ENCODE peak calls at places on chromosome 10, in eight cellular contexts. One of them, this sample, is unnamed.

GRCh38 chr10:100827819-100828743 is 82.7 kb downstream of the PAX2 start:
- DNase-seq in endothelial cell of umbilical vein: no peak
- DNase-seq in IMR-90: no peak
- DNase-seq in HepG2: no peak
- DNase-seq in esophagus squamous epithelium: no peak
- DNase-seq in gastrocnemius medialis: no peak
- DNase-seq in thyroid gland: peak
- DNase-seq in H1: no peak
- DNase-seq in this sample: no peak

GRCh38 chr10:63465293-63466167 is at the start of gene JMJD1C:
- DNase-seq in gastrocnemius medialis: peak
- DNase-seq in esophagus squamous epithelium: peak
- DNase-seq in IMR-90: peak
- DNase-seq in HepG2: peak
- DNase-seq in endothelial cell of umbilical vein: peak
- DNase-seq in H1: peak
- DNase-seq in thyroid gland: peak
- DNase-seq in this sample: peak

GRCh38 chr10:113006656-113007342 is 56.8 kb downstream of the TCF7L2 start:
- DNase-seq in IMR-90: no peak
- DNase-seq in thyroid gland: no peak
- DNase-seq in endothelial cell of umbilical vein: no peak
- DNase-seq in esophagus squamous epithelium: no peak
- DNase-seq in H1: no peak
- DNase-seq in gastrocnemius medialis: no peak
- DNase-seq in HepG2: no peak
- DNase-seq in this sample: no peak

GRCh38 chr10:77090381-77091356 is 546.9 kb downstream of the KCNMA1 start:
- DNase-seq in thyroid gland: no peak
- DNase-seq in endothelial cell of umbilical vein: no peak
- DNase-seq in esophagus squamous epithelium: no peak
- DNase-seq in IMR-90: no peak
- DNase-seq in H1: no peak
- DNase-seq in gastrocnemius medialis: no peak
- DNase-seq in HepG2: no peak
- DNase-seq in this sample: no peak

GRCh38 chr10:10499839-10500238 is 517.8 kb upstream of the CELF2 start:
- DNase-seq in thyroid gland: no peak
- DNase-seq in endothelial cell of umbilical vein: peak
- DNase-seq in gastrocnemius medialis: no peak
- DNase-seq in esophagus squamous epithelium: no peak
- DNase-seq in H1: no peak
- DNase-seq in HepG2: no peak
- DNase-seq in IMR-90: peak
- DNase-seq in this sample: no peak

GRCh38 chr10:124961248-124961570 is 19.3 kb downstream of the ZRANB1 start:
- DNase-seq in thyroid gland: no peak
- DNase-seq in endothelial cell of umbilical vein: no peak
- DNase-seq in gastrocnemius medialis: no peak
- DNase-seq in IMR-90: peak
- DNase-seq in HepG2: no peak
- DNase-seq in H1: no peak
- DNase-seq in esophagus squamous epithelium: no peak
- DNase-seq in this sample: no peak

GRCh38 chr10:80321183-80321582 is 31.7 kb upstream of the MAT1A start:
- DNase-seq in H1: no peak
- DNase-seq in esophagus squamous epithelium: no peak
- DNase-seq in gastrocnemius medialis: no peak
- DNase-seq in thyroid gland: no peak
- DNase-seq in IMR-90: no peak
- DNase-seq in HepG2: no peak
- DNase-seq in endothelial cell of umbilical vein: no peak
- DNase-seq in this sample: no peak

GRCh38 chr10:43043773-43044394 is 33.0 kb upstream of the RET start:
- DNase-seq in esophagus squamous epithelium: no peak
- DNase-seq in H1: no peak
- DNase-seq in IMR-90: no peak
- DNase-seq in thyroid gland: no peak
- DNase-seq in gastrocnemius medialis: peak
- DNase-seq in HepG2: no peak
- DNase-seq in endothelial cell of umbilical vein: no peak
- DNase-seq in this sample: peak

GRCh38 chr10:70579234-70580002 is 23.1 kb downstream of the PRF1 start:
- DNase-seq in HepG2: no peak
- DNase-seq in esophagus squamous epithelium: no peak
- DNase-seq in gastrocnemius medialis: no peak
- DNase-seq in H1: no peak
- DNase-seq in endothelial cell of umbilical vein: no peak
- DNase-seq in thyroid gland: no peak
- DNase-seq in IMR-90: no peak
- DNase-seq in this sample: no peak

GRCh38 chr10:100184426-100185219 is 1.2 kb downstream of the ERLIN1 start:
- DNase-seq in HepG2: peak
- DNase-seq in gastrocnemius medialis: no peak
- DNase-seq in thyroid gland: no peak
- DNase-seq in H1: no peak
- DNase-seq in IMR-90: peak
- DNase-seq in endothelial cell of umbilical vein: peak
- DNase-seq in esophagus squamous epithelium: no peak
- DNase-seq in this sample: no peak

GRCh38 chr10:127990846-127991542 is 84.1 kb downstream of the PTPRE start:
- DNase-seq in thyroid gland: no peak
- DNase-seq in esophagus squamous epithelium: no peak
- DNase-seq in gastrocnemius medialis: no peak
- DNase-seq in IMR-90: peak
- DNase-seq in HepG2: no peak
- DNase-seq in H1: no peak
- DNase-seq in endothelial cell of umbilical vein: peak
- DNase-seq in this sample: no peak

GRCh38 chr10:11230706-11231105 is 213.0 kb downstream of the CELF2 start:
- DNase-seq in endothelial cell of umbilical vein: no peak
- DNase-seq in H1: no peak
- DNase-seq in esophagus squamous epithelium: no peak
- DNase-seq in thyroid gland: no peak
- DNase-seq in gastrocnemius medialis: no peak
- DNase-seq in HepG2: no peak
- DNase-seq in IMR-90: no peak
- DNase-seq in this sample: no peak

GRCh38 chr10:3926675-3927525 is 141.9 kb upstream of the KLF6 start:
- DNase-seq in H1: no peak
- DNase-seq in endothelial cell of umbilical vein: no peak
- DNase-seq in gastrocnemius medialis: no peak
- DNase-seq in HepG2: no peak
- DNase-seq in thyroid gland: no peak
- DNase-seq in esophagus squamous epithelium: no peak
- DNase-seq in IMR-90: peak
- DNase-seq in this sample: peak

GRCh38 chr10:103765981-103766380 is 89.4 kb downstream of the SH3PXD2A start:
- DNase-seq in thyroid gland: peak
- DNase-seq in IMR-90: peak
- DNase-seq in endothelial cell of umbilical vein: no peak
- DNase-seq in H1: no peak
- DNase-seq in gastrocnemius medialis: peak
- DNase-seq in esophagus squamous epithelium: no peak
- DNase-seq in HepG2: no peak
- DNase-seq in this sample: no peak

GRCh38 chr10:69567920-69568319 is 5.3 kb downstream of the NEUROG3 start:
- DNase-seq in HepG2: peak
- DNase-seq in endothelial cell of umbilical vein: peak
- DNase-seq in IMR-90: peak
- DNase-seq in esophagus squamous epithelium: no peak
- DNase-seq in thyroid gland: peak
- DNase-seq in H1: no peak
- DNase-seq in gastrocnemius medialis: no peak
- DNase-seq in this sample: peak

GRCh38 chr10:76309744-76310441 is 878.5 kb downstream of the LRMDA start:
- DNase-seq in esophagus squamous epithelium: no peak
- DNase-seq in H1: no peak
- DNase-seq in endothelial cell of umbilical vein: peak
- DNase-seq in thyroid gland: no peak
- DNase-seq in gastrocnemius medialis: no peak
- DNase-seq in HepG2: no peak
- DNase-seq in IMR-90: peak
- DNase-seq in this sample: no peak

GRCh38 chr10:17622061-17622460 is 4.9 kb upstream of the HACD1 start:
- DNase-seq in esophagus squamous epithelium: no peak
- DNase-seq in IMR-90: peak
- DNase-seq in gastrocnemius medialis: no peak
- DNase-seq in endothelial cell of umbilical vein: no peak
- DNase-seq in thyroid gland: no peak
- DNase-seq in HepG2: no peak
- DNase-seq in H1: no peak
- DNase-seq in this sample: no peak

GRCh38 chr10:17616403-17617030 is 657 bp downstream of the HACD1 start:
- DNase-seq in thyroid gland: peak
- DNase-seq in HepG2: peak
- DNase-seq in IMR-90: peak
- DNase-seq in H1: peak
- DNase-seq in endothelial cell of umbilical vein: peak
- DNase-seq in gastrocnemius medialis: peak
- DNase-seq in esophagus squamous epithelium: no peak
- DNase-seq in this sample: peak

DNA sequence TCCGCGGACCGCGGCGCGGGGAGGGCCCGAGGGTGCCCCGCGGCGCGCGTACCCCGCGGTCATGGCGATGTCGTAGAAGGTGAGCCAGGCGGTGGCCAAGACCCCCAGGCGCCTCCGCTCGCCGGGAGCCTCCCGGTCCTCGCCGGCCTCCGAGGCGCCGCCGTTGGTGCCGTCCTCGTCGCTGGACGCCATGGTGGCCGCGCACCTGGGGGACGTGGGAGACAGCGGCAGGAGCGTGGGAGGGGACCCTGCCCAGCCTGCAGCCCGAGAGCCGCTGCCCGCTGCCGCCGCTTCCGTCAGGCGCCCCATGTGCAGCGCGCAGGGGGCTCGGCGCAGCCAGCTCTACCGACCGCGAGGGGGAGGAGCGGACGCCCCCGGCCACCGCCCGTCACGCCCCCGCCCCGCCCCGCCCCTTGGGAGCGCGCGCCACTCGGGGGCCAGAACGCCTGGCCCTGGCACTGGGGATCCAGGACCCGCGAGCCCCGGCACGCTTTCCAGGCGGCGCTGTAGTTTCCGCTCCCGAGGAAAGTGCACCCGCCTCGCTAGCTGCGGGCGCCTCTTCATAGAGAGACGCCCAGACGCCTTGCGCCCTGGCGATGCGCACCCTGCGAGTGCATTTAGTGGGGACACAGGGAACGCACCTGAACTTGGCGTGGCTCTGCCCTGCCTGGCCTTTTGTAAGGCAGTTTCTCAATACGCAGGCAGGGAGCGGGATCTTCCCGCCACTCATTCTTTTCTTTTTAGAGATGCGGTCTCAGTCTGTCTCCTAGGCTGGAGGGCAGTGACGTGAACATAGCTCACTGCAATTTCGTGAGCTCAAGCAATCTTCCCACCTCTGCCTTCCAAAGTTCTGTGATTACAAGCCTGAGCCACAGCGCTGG is at the start of gene HACD1:
- DNase-seq in endothelial cell of umbilical vein: peak
- DNase-seq in thyroid gland: peak
- DNase-seq in gastrocnemius medialis: peak
- DNase-seq in H1: peak
- DNase-seq in esophagus squamous epithelium: no peak
- DNase-seq in IMR-90: peak
- DNase-seq in HepG2: peak
- DNase-seq in this sample: peak
- TF ChIP-seq POLR2A in endothelial cell of umbilical vein: peak
- TF ChIP-seq POLR2A in thyroid gland: no peak
- TF ChIP-seq POLR2A in gastrocnemius medialis: peak
- TF ChIP-seq POLR2A in H1: peak
- TF ChIP-seq POLR2A in esophagus squamous epithelium: peak
- TF ChIP-seq POLR2A in IMR-90: peak
- TF ChIP-seq POLR2A in HepG2: peak
- TF ChIP-seq POLR2A in this sample: no peak

GRCh38 chr10:52533986-52534385 is 219.9 kb downstream of the DKK1 start:
- DNase-seq in H1: no peak
- DNase-seq in IMR-90: peak
- DNase-seq in esophagus squamous epithelium: no peak
- DNase-seq in gastrocnemius medialis: no peak
- DNase-seq in endothelial cell of umbilical vein: no peak
- DNase-seq in HepG2: no peak
- DNase-seq in thyroid gland: no peak
- DNase-seq in this sample: no peak

GRCh38 chr10:52532650-52533290 is 218.7 kb downstream of the DKK1 start:
- DNase-seq in H1: no peak
- DNase-seq in endothelial cell of umbilical vein: no peak
- DNase-seq in gastrocnemius medialis: no peak
- DNase-seq in esophagus squamous epithelium: no peak
- DNase-seq in thyroid gland: no peak
- DNase-seq in IMR-90: no peak
- DNase-seq in HepG2: no peak
- DNase-seq in this sample: no peak
- H3K4me3 ChIP-seq in H1: no peak
- H3K4me3 ChIP-seq in endothelial cell of umbilical vein: no peak
- H3K4me3 ChIP-seq in gastrocnemius medialis: no peak
- H3K4me3 ChIP-seq in esophagus squamous epithelium: no peak
- H3K4me3 ChIP-seq in thyroid gland: no peak
- H3K4me3 ChIP-seq in IMR-90: no peak
- H3K4me3 ChIP-seq in HepG2: no peak
- H3K4me3 ChIP-seq in this sample: no peak

GRCh38 chr10:35639651-35640311 is 2.3 kb downstream of the FZD8 start:
- DNase-seq in thyroid gland: peak
- DNase-seq in esophagus squamous epithelium: no peak
- DNase-seq in gastrocnemius medialis: no peak
- DNase-seq in HepG2: no peak
- DNase-seq in IMR-90: peak
- DNase-seq in H1: no peak
- DNase-seq in endothelial cell of umbilical vein: peak
- DNase-seq in this sample: peak
- TF ChIP-seq CTCF in thyroid gland: peak
- TF ChIP-seq CTCF in esophagus squamous epithelium: no peak
- TF ChIP-seq CTCF in gastrocnemius medialis: no peak
- TF ChIP-seq CTCF in HepG2: no peak
- TF ChIP-seq CTCF in IMR-90: peak
- TF ChIP-seq CTCF in H1: peak
- TF ChIP-seq CTCF in endothelial cell of umbilical vein: peak
- TF ChIP-seq CTCF in this sample: no peak

GRCh38 chr10:68406111-68406814 is 814 bp downstream of the RUFY2 start:
- DNase-seq in H1: no peak
- DNase-seq in thyroid gland: peak
- DNase-seq in gastrocnemius medialis: peak
- DNase-seq in esophagus squamous epithelium: no peak
- DNase-seq in IMR-90: peak
- DNase-seq in HepG2: peak
- DNase-seq in endothelial cell of umbilical vein: peak
- DNase-seq in this sample: peak

GRCh38 chr10:68403701-68404100 is 3.4 kb downstream of the RUFY2 start:
- DNase-seq in HepG2: peak
- DNase-seq in endothelial cell of umbilical vein: no peak
- DNase-seq in esophagus squamous epithelium: no peak
- DNase-seq in gastrocnemius medialis: no peak
- DNase-seq in H1: no peak
- DNase-seq in IMR-90: no peak
- DNase-seq in thyroid gland: no peak
- DNase-seq in this sample: no peak

GRCh38 chr10:68402271-68402670 is 4.8 kb downstream of the RUFY2 start:
- DNase-seq in H1: no peak
- DNase-seq in HepG2: no peak
- DNase-seq in thyroid gland: no peak
- DNase-seq in IMR-90: peak
- DNase-seq in gastrocnemius medialis: no peak
- DNase-seq in esophagus squamous epithelium: no peak
- DNase-seq in endothelial cell of umbilical vein: no peak
- DNase-seq in this sample: no peak

GRCh38 chr10:68408898-68409518 is 1.9 kb upstream of the RUFY2 start:
- DNase-seq in thyroid gland: no peak
- DNase-seq in esophagus squamous epithelium: no peak
- DNase-seq in IMR-90: no peak
- DNase-seq in HepG2: no peak
- DNase-seq in endothelial cell of umbilical vein: no peak
- DNase-seq in gastrocnemius medialis: no peak
- DNase-seq in H1: no peak
- DNase-seq in this sample: no peak

GRCh38 chr10:68406815-68407585 is at the start of gene RUFY2:
- DNase-seq in IMR-90: peak
- DNase-seq in endothelial cell of umbilical vein: peak
- DNase-seq in gastrocnemius medialis: peak
- DNase-seq in thyroid gland: peak
- DNase-seq in H1: peak
- DNase-seq in HepG2: peak
- DNase-seq in esophagus squamous epithelium: no peak
- DNase-seq in this sample: peak
- TF ChIP-seq POLR2A in IMR-90: no peak
- TF ChIP-seq POLR2A in endothelial cell of umbilical vein: peak
- TF ChIP-seq POLR2A in gastrocnemius medialis: peak
- TF ChIP-seq POLR2A in thyroid gland: peak
- TF ChIP-seq POLR2A in H1: peak
- TF ChIP-seq POLR2A in HepG2: peak
- TF ChIP-seq POLR2A in esophagus squamous epithelium: peak
- TF ChIP-seq POLR2A in this sample: no peak